ENCODE peak calls at places on chromosomes 12 and 14, in seven cellular contexts. R is ELF-1, U is GM04503, Y is HEK293T, M is EL, A is AG10803, H is foreskin fibroblast. C is an unnamed sample.

GRCh38 chr14:34718750-34719304 is 4.4 kb upstream of the CFL2 start:
- DNase-seq in A (peak), M (peak), H (peak), R (no peak), Y (no peak), U (no peak), C (peak)

GRCh38 chr14:98163285-98163741 is 1108.7 kb downstream of the BCL11B start:
- DNase-seq in U (no peak), A (no peak), H (no peak), M (no peak), Y (no peak), R (no peak), C (no peak)

GRCh38 chr12:15963271-15963670 is 52.1 kb downstream of the DERA start:
- DNase-seq in A (no peak), M (peak), Y (no peak), U (no peak), R (no peak), H (peak), C (peak)

GRCh38 chr12:63821781-63822251 is 22.7 kb upstream of the SRGAP1 start:
- DNase-seq in M (peak), A (peak), U (no peak), H (peak), R (no peak), Y (no peak), C (no peak)

GRCh38 chr14:24679248-24680085 is 45.5 kb upstream of the GZMB start:
- DNase-seq in Y (no peak), A (no peak), U (no peak), R (no peak), M (no peak), H (no peak), C (no peak)

GRCh38 chr12:105596731-105597130 is 266.2 kb downstream of the C12orf75 start:
- DNase-seq in Y (no peak), A (no peak), U (no peak), M (no peak), H (no peak), R (no peak), C (no peak)

GRCh38 chr14:70254476-70254961 is 65.8 kb upstream of the SLC8A3 start:
- DNase-seq in M (peak), U (no peak), A (peak), Y (peak), H (peak), R (peak), C (peak)

GRCh38 chr14:75222208-75222701 is 45.8 kb upstream of the TMED10 start:
- DNase-seq in R (peak), H (peak), M (peak), Y (no peak), U (no peak), A (peak), C (peak)

C was measured in astrocyte.